ENCODE peak calls at places on chromosomes 2 and 18, in four cellular contexts. E is NCI-H2081; L is activated CD4-positive, alpha-beta T cell treated with anti-CD3 and anti-CD28 coated beads, Interleukin-2, amount 50 U/mL, for 48 hours; X is sciatic nerve. N is an unnamed sample.

GRCh38 chr2:133747965-133748700 is 179.9 kb upstream of the NCKAP5 start:
- DNase-seq in E (no peak), L (no peak), X (no peak), N (no peak)

GRCh38 chr2:61249521-61250071 is 87.6 kb downstream of the C2orf74 start:
- DNase-seq in E (no peak), L (no peak), X (no peak), N (no peak)

GRCh38 chr2:120722603-120723421 is 12.9 kb upstream of the GLI2 start:
- DNase-seq in E (no peak), L (no peak), X (peak), N (no peak)

GRCh38 chr2:136381722-136382633 is 264.0 kb upstream of the CXCR4 start:
- DNase-seq in E (no peak), L (peak), X (no peak), N (peak)

GRCh38 chr2:141529674-141530073 is 601.1 kb downstream of the LRP1B start:
- DNase-seq in E (no peak), L (no peak), X (no peak), N (no peak)

GRCh38 chr18:49017813-49018552 is 67.2 kb upstream of the SMAD7 start:
- DNase-seq in E (no peak), L (no peak), X (peak), N (no peak)

GRCh38 chr2:231306791-231307440 is 88.6 kb upstream of the B3GNT7 start:
- DNase-seq in E (no peak), L (no peak), X (no peak), N (no peak)

GRCh38 chr2:98751748-98752147 is 20.8 kb upstream of the MGAT4A start:
- DNase-seq in E (no peak), L (no peak), X (no peak), N (no peak)

GRCh38 chr2:241810304-241811208 is 1.6 kb downstream of the NEU4 start:
- DNase-seq in E (no peak), L (no peak), X (peak), N (no peak)

GRCh38 chr2:214536625-214537024 is 125.8 kb downstream of the VWC2L start:
- DNase-seq in E (no peak), L (no peak), X (no peak), N (no peak)

GRCh38 chr2:126444511-126444910 is 211.4 kb upstream of the GYPC start:
- DNase-seq in E (no peak), L (no peak), X (no peak), N (no peak)

GRCh38 chr2:133346654-133347053 is 221.6 kb downstream of the NCKAP5 start:
- DNase-seq in E (no peak), L (no peak), X (no peak), N (no peak)

GRCh38 chr18:52948878-52949444 is 609.0 kb downstream of the DCC start:
- DNase-seq in E (no peak), L (no peak), X (no peak), N (no peak)

GRCh38 chr18:495017-495416 is 5.5 kb downstream of the COLEC12 start:
- DNase-seq in E (no peak), L (no peak), X (no peak), N (no peak)

GRCh38 chr2:191677091-191677645 is 768 bp upstream of the NABP1 start:
- DNase-seq in E (no peak), L (peak), X (no peak), N (peak)

GRCh38 chr2:60861736-60862135 is 19.6 kb upstream of the REL start:
- DNase-seq in E (no peak), L (no peak), X (no peak), N (no peak)

GRCh38 chr2:127413200-127413599 is 5.0 kb upstream of the PROC start:
- DNase-seq in E (no peak), L (no peak), X (no peak), N (no peak)

GRCh38 chr2:230785346-230785745 is 72.7 kb downstream of the CAB39 start:
- DNase-seq in E (no peak), L (no peak), X (no peak), N (no peak)

GRCh38 chr2:183250472-183250871 is 126.2 kb downstream of the NUP35 start:
- DNase-seq in E (no peak), L (no peak), X (no peak), N (no peak)

GRCh38 chr2:55916473-55917049 is 7.0 kb downstream of the EFEMP1 start:
- DNase-seq in E (no peak), L (no peak), X (no peak), N (no peak)

N was measured in CD4-positive, CD25-positive, alpha-beta regulatory T cell.